ENCODE peak calls at places on chromosomes 13 and 19, in seven cellular contexts. One of them, this sample, is unnamed.

GRCh38 chr13:108463365-108463764 is 166.0 kb upstream of the MYO16 start:
- DNase-seq in activated CD4-positive, alpha-beta T cell treated with anti-CD3 and anti-CD28 coated beads for 24 hours: no peak
- DNase-seq in heart right ventricle: no peak
- DNase-seq in effector CD4-positive, alpha-beta T cell: no peak
- DNase-seq in effector memory CD4-positive, alpha-beta T cell: no peak
- DNase-seq in stimulated activated CD4-positive, alpha-beta T cell treated with anti-CD3 and anti-CD28 coated beads, Interleukin-1b, Interleukin-23, amount 100 ng/mL, for 1 hour: no peak
- DNase-seq in T-helper 1 cell: no peak
- DNase-seq in this sample: peak

GRCh38 chr13:50026788-50027473 is 11.7 kb downstream of the KCNRG start:
- DNase-seq in activated CD4-positive, alpha-beta T cell treated with anti-CD3 and anti-CD28 coated beads for 24 hours: no peak
- DNase-seq in heart right ventricle: no peak
- DNase-seq in effector CD4-positive, alpha-beta T cell: no peak
- DNase-seq in effector memory CD4-positive, alpha-beta T cell: no peak
- DNase-seq in stimulated activated CD4-positive, alpha-beta T cell treated with anti-CD3 and anti-CD28 coated beads, Interleukin-1b, Interleukin-23, amount 100 ng/mL, for 1 hour: no peak
- DNase-seq in T-helper 1 cell: no peak
- DNase-seq in this sample: no peak

GRCh38 chr13:91045351-91046034 is 302.0 kb upstream of the MIR17HG start:
- DNase-seq in activated CD4-positive, alpha-beta T cell treated with anti-CD3 and anti-CD28 coated beads for 24 hours: no peak
- DNase-seq in heart right ventricle: no peak
- DNase-seq in effector CD4-positive, alpha-beta T cell: no peak
- DNase-seq in effector memory CD4-positive, alpha-beta T cell: no peak
- DNase-seq in stimulated activated CD4-positive, alpha-beta T cell treated with anti-CD3 and anti-CD28 coated beads, Interleukin-1b, Interleukin-23, amount 100 ng/mL, for 1 hour: no peak
- DNase-seq in T-helper 1 cell: no peak
- DNase-seq in this sample: no peak

GRCh38 chr13:51330741-51331140 is 8.8 kb upstream of the SERPINE3 start:
- DNase-seq in activated CD4-positive, alpha-beta T cell treated with anti-CD3 and anti-CD28 coated beads for 24 hours: no peak
- DNase-seq in heart right ventricle: no peak
- DNase-seq in effector CD4-positive, alpha-beta T cell: no peak
- DNase-seq in effector memory CD4-positive, alpha-beta T cell: no peak
- DNase-seq in stimulated activated CD4-positive, alpha-beta T cell treated with anti-CD3 and anti-CD28 coated beads, Interleukin-1b, Interleukin-23, amount 100 ng/mL, for 1 hour: no peak
- DNase-seq in T-helper 1 cell: no peak
- DNase-seq in this sample: peak

GRCh38 chr13:27183561-27184147 is 12.0 kb upstream of the USP12 start:
- DNase-seq in activated CD4-positive, alpha-beta T cell treated with anti-CD3 and anti-CD28 coated beads for 24 hours: no peak
- DNase-seq in heart right ventricle: no peak
- DNase-seq in effector CD4-positive, alpha-beta T cell: no peak
- DNase-seq in effector memory CD4-positive, alpha-beta T cell: no peak
- DNase-seq in stimulated activated CD4-positive, alpha-beta T cell treated with anti-CD3 and anti-CD28 coated beads, Interleukin-1b, Interleukin-23, amount 100 ng/mL, for 1 hour: no peak
- DNase-seq in T-helper 1 cell: no peak
- DNase-seq in this sample: peak

GRCh38 chr13:88908896-88909535 is 1237.8 kb downstream of the SLITRK5 start:
- DNase-seq in activated CD4-positive, alpha-beta T cell treated with anti-CD3 and anti-CD28 coated beads for 24 hours: no peak
- DNase-seq in heart right ventricle: no peak
- DNase-seq in effector CD4-positive, alpha-beta T cell: no peak
- DNase-seq in effector memory CD4-positive, alpha-beta T cell: no peak
- DNase-seq in stimulated activated CD4-positive, alpha-beta T cell treated with anti-CD3 and anti-CD28 coated beads, Interleukin-1b, Interleukin-23, amount 100 ng/mL, for 1 hour: no peak
- DNase-seq in T-helper 1 cell: no peak
- DNase-seq in this sample: peak

GRCh38 chr19:2719910-2720776 is 1.0 kb downstream of the DIRAS1 start:
- DNase-seq in activated CD4-positive, alpha-beta T cell treated with anti-CD3 and anti-CD28 coated beads for 24 hours: no peak
- DNase-seq in heart right ventricle: peak
- DNase-seq in effector CD4-positive, alpha-beta T cell: no peak
- DNase-seq in effector memory CD4-positive, alpha-beta T cell: no peak
- DNase-seq in stimulated activated CD4-positive, alpha-beta T cell treated with anti-CD3 and anti-CD28 coated beads, Interleukin-1b, Interleukin-23, amount 100 ng/mL, for 1 hour: no peak
- DNase-seq in T-helper 1 cell: no peak
- DNase-seq in this sample: peak

GRCh38 chr19:46852830-46853229 is 2.2 kb upstream of the AP2S1 start:
- DNase-seq in activated CD4-positive, alpha-beta T cell treated with anti-CD3 and anti-CD28 coated beads for 24 hours: no peak
- DNase-seq in heart right ventricle: no peak
- DNase-seq in effector CD4-positive, alpha-beta T cell: no peak
- DNase-seq in effector memory CD4-positive, alpha-beta T cell: no peak
- DNase-seq in stimulated activated CD4-positive, alpha-beta T cell treated with anti-CD3 and anti-CD28 coated beads, Interleukin-1b, Interleukin-23, amount 100 ng/mL, for 1 hour: no peak
- DNase-seq in T-helper 1 cell: no peak
- DNase-seq in this sample: no peak

GRCh38 chr19:54209748-54210494 is 9.3 kb downstream of the RPS9 start:
- DNase-seq in activated CD4-positive, alpha-beta T cell treated with anti-CD3 and anti-CD28 coated beads for 24 hours: no peak
- DNase-seq in heart right ventricle: peak
- DNase-seq in effector CD4-positive, alpha-beta T cell: no peak
- DNase-seq in effector memory CD4-positive, alpha-beta T cell: no peak
- DNase-seq in stimulated activated CD4-positive, alpha-beta T cell treated with anti-CD3 and anti-CD28 coated beads, Interleukin-1b, Interleukin-23, amount 100 ng/mL, for 1 hour: no peak
- DNase-seq in T-helper 1 cell: no peak
- DNase-seq in this sample: peak

GRCh38 chr13:75217949-75218348 is 264.0 kb downstream of the TBC1D4 start:
- DNase-seq in activated CD4-positive, alpha-beta T cell treated with anti-CD3 and anti-CD28 coated beads for 24 hours: no peak
- DNase-seq in heart right ventricle: no peak
- DNase-seq in effector CD4-positive, alpha-beta T cell: no peak
- DNase-seq in effector memory CD4-positive, alpha-beta T cell: no peak
- DNase-seq in stimulated activated CD4-positive, alpha-beta T cell treated with anti-CD3 and anti-CD28 coated beads, Interleukin-1b, Interleukin-23, amount 100 ng/mL, for 1 hour: no peak
- DNase-seq in T-helper 1 cell: no peak
- DNase-seq in this sample: peak

GRCh38 chr19:38441660-38442348 is 8.3 kb downstream of the RYR1 start:
- DNase-seq in activated CD4-positive, alpha-beta T cell treated with anti-CD3 and anti-CD28 coated beads for 24 hours: no peak
- DNase-seq in heart right ventricle: no peak
- DNase-seq in effector CD4-positive, alpha-beta T cell: no peak
- DNase-seq in effector memory CD4-positive, alpha-beta T cell: no peak
- DNase-seq in stimulated activated CD4-positive, alpha-beta T cell treated with anti-CD3 and anti-CD28 coated beads, Interleukin-1b, Interleukin-23, amount 100 ng/mL, for 1 hour: no peak
- DNase-seq in T-helper 1 cell: no peak
- DNase-seq in this sample: no peak

This sample was measured in fibroblast of gingiva.